ENCODE peak calls at places on chromosomes 4 and X, in seven cellular contexts. V is K562, Z is GM23338, J is Karpas-422, W is neural progenitor cell, D is astrocyte, X is mammary epithelial cell. C is an unnamed sample.
A peak's percentile ranks its signal among the peaks of the same experiment; 100 is the strongest.

GRCh38 chr4:159639924-159640323 is 537.0 kb downstream of the RAPGEF2 start:
- DNase-seq in V (no peak), Z (no peak), J (no peak), W (no peak), D (peak; percentile 43), X (peak; percentile 76), C (no peak)

GRCh38 chr4:22389240-22389871 is 126.5 kb downstream of the ADGRA3 start:
- DNase-seq in V (peak; percentile 23), Z (peak; percentile 80), J (peak; percentile 82), W (peak; percentile 73), D (peak; percentile 64), X (peak; percentile 53), C (peak; percentile 78)

GRCh38 chrX:28398352-28398751 is 188.9 kb upstream of the IL1RAPL1 start:
- DNase-seq in V (no peak), Z (no peak), J (no peak), W (no peak), D (no peak), X (no peak), C (peak; percentile 30)

GRCh38 chrX:123731258-123731986 is 1.4 kb downstream of the THOC2 start:
- DNase-seq in V (peak; percentile 55), Z (peak; percentile 18), J (peak; percentile 51), W (peak; percentile 37), D (peak; percentile 33), X (no peak), C (peak; percentile 47)

GRCh38 chr4:21454831-21455230 is 493.7 kb downstream of the KCNIP4 start:
- DNase-seq in V (no peak), Z (no peak), J (no peak), W (no peak), D (no peak), X (no peak), C (no peak)

GRCh38 chr4:146407669-146408084 is 114.1 kb downstream of the SLC10A7 start:
- DNase-seq in V (peak; percentile 66), Z (no peak), J (no peak), W (no peak), D (peak; percentile 18), X (peak; percentile 3), C (peak; percentile 99)

GRCh38 chr4:152564336-152564735 is 28.4 kb upstream of the FBXW7 start:
- DNase-seq in V (no peak), Z (no peak), J (no peak), W (no peak), D (no peak), X (no peak), C (no peak)

GRCh38 chr4:121256887-121257426 is 92.8 kb upstream of the TNIP3 start:
- DNase-seq in V (no peak), Z (no peak), J (no peak), W (no peak), D (no peak), X (peak; percentile 17), C (no peak)

GRCh38 chr4:88240297-88240714 is 44.1 kb downstream of the PPM1K start:
- DNase-seq in V (no peak), Z (no peak), J (no peak), W (no peak), D (no peak), X (no peak), C (no peak)

GRCh38 chr4:168453146-168453545 is 27.1 kb downstream of the DDX60L start:
- DNase-seq in V (no peak), Z (no peak), J (no peak), W (peak; percentile 31), D (no peak), X (no peak), C (no peak)

GRCh38 chr4:63296773-63297172 is 1112.5 kb downstream of the TECRL start:
- DNase-seq in V (no peak), Z (peak; percentile 30), J (no peak), W (peak; percentile 27), D (no peak), X (no peak), C (no peak)

GRCh38 chrX:71367396-71367795 is 1.2 kb downstream of the TAF1 start:
- DNase-seq in V (no peak), Z (no peak), J (no peak), W (no peak), D (no peak), X (no peak), C (no peak)

GRCh38 chrX:71366674-71367256 is 608 bp downstream of the TAF1 start:
- DNase-seq in V (peak; percentile 26), Z (peak; percentile 14), J (peak; percentile 62), W (peak; percentile 28), D (no peak), X (peak; percentile 14), C (peak; percentile 40)

GRCh38 chrX:71364221-71364620 is 1.9 kb upstream of the TAF1 start:
- DNase-seq in V (no peak), Z (no peak), J (no peak), W (no peak), D (no peak), X (no peak), C (no peak)

GRCh38 chrX:71365356-71365875 is 741 bp upstream of the TAF1 start:
- DNase-seq in V (no peak), Z (no peak), J (peak; percentile 44), W (no peak), D (no peak), X (no peak), C (no peak)

DNA sequence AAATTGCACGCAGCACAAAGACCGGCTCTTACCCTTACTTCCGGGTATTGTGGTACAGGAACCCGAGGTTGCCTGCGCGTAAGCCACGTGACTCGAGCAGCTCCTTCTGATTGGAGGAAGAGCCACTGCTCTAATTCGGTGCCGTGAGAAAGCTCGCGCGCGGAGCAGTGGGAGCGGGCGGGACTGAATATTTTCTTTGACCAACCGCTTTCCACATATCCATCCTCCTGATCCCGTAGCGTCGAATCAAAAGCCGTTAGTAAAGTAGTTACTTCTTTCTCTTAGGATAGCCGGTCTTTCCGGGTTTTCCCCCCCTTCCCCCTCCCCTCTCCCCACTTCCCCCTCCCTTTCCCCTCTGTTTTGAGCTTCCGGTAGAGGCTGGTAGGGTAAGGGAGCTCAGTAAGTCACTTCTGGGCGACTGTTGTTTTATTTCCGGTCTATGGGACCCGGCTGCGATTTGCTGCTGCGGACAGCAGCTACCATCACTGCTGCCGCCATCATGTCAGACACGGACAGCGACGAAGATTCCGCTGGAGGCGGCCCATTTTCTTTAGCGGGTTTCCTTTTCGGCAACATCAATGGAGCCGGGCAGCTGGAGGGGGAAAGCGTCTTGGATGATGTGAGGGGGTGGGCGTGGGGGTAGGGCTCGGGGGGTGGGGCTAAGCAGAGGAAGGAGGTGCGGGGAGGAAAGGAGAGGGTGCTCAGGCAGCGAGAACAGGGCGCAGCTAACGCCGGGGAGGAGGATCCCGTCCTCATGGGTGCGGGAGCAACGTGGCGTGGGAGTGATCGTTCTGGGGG is at the start of gene TAF1:
- DNase-seq in V (peak; percentile 96), Z (peak; percentile 91), J (peak; percentile 97), W (peak; percentile 94), D (peak; percentile 96), X (peak; percentile 95), C (peak; percentile 98)
- H2AFZ ChIP-seq in V (peak within 1 kb of the TSS; percentile 61), Z (no peak within 1 kb of the TSS), J (no peak within 1 kb of the TSS), W (peak within 1 kb of the TSS; percentile 34), D (peak within 1 kb of the TSS; percentile 56), X (peak within 1 kb of the TSS; percentile 71), C (no peak within 1 kb of the TSS)

GRCh38 chr4:2691313-2691712 is 64.8 kb downstream of the TNIP2 start:
- DNase-seq in V (no peak), Z (no peak), J (no peak), W (no peak), D (no peak), X (no peak), C (no peak)

GRCh38 chr4:2694691-2695090 is 61.4 kb downstream of the TNIP2 start:
- DNase-seq in V (no peak), Z (no peak), J (no peak), W (no peak), D (peak; percentile 55), X (no peak), C (no peak)

GRCh38 chr4:2689114-2689513 is 67.0 kb downstream of the TNIP2 start:
- DNase-seq in V (no peak), Z (no peak), J (peak; percentile 90), W (no peak), D (no peak), X (no peak), C (no peak)

GRCh38 chr4:2689825-2690700 is 66.1 kb downstream of the TNIP2 start:
- DNase-seq in V (no peak), Z (no peak), J (peak; percentile 95), W (no peak), D (no peak), X (no peak), C (no peak)

GRCh38 chr4:2691952-2692435 is 64.1 kb downstream of the TNIP2 start:
- DNase-seq in V (no peak), Z (no peak), J (no peak), W (no peak), D (no peak), X (no peak), C (no peak)
- H2AFZ ChIP-seq in V (no peak overlapping the region), Z (no peak overlapping the region), J (no peak overlapping the region), W (no peak overlapping the region), D (no peak overlapping the region), X (no peak overlapping the region), C (no peak overlapping the region)

GRCh38 chr4:184487503-184487902 is 13.2 kb upstream of the IRF2 start:
- DNase-seq in V (no peak), Z (no peak), J (no peak), W (no peak), D (no peak), X (no peak), C (no peak)
- H2AFZ ChIP-seq in V (peak overlapping the region; percentile 62), Z (no peak overlapping the region), J (no peak overlapping the region), W (no peak overlapping the region), D (no peak overlapping the region), X (no peak overlapping the region), C (no peak overlapping the region)

DNA sequence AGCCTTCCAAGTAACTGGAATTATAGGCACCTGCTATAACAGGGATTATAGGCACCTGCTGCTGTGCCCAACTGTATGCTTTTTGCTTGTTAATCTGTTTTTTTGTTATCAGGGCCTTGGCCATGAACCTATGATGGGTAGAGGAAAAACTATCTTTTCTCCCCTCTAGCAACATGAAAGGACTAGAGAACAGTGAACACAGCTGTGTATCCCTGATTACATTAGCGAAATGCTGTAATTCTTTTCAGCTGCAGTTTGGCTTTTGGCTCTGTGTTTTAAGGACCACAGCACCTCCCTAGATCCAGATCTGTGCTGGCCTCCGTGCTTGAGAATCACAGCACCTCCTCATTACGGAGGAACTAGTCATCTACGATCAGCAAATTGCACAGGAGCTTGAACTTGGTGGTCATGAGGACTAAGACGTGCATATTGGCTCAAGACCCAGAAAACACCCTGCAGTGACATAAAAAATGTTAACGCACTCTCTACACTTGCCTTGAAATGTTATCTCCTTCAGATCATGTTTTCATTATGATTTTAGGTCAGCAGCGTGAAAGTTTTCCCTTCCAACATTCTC is 57.7 kb upstream of the S100G start:
- DNase-seq in V (no peak), Z (no peak), J (no peak), W (no peak), D (no peak), X (no peak), C (no peak)
- H2AFZ ChIP-seq in V (no peak overlapping the region), Z (no peak overlapping the region), J (no peak overlapping the region), W (no peak overlapping the region), D (no peak overlapping the region), X (no peak overlapping the region), C (no peak overlapping the region)